ENCODE peak calls at places on chromosomes 5 and 9, in four cellular contexts. R is activated T-cell treated with anti-CD3 and anti-CD28 coated beads for 1 hour; C is activated naive CD4-positive, alpha-beta T cell treated with anti-CD3 and anti-CD28 coated beads, Interleukin-2, amount 10 ng/mL, durations not matched to agents 7 days and 5 days; I is SJSA1. A is an unnamed sample.

GRCh38 chr9:96176901-96177718 is 124.9 kb downstream of the HSD17B3 start:
- DNase-seq in I (no peak), R (no peak), C (no peak), A (no peak)

GRCh38 chr5:31362931-31363568 is 168.8 kb downstream of the DROSHA start:
- DNase-seq in R (no peak), I (no peak), C (no peak), A (no peak)

GRCh38 chr5:137997726-137998213 is 35.1 kb downstream of the FAM13B start:
- DNase-seq in I (no peak), C (no peak), R (no peak), A (no peak)

GRCh38 chr9:14341437-14342133 is 27.6 kb upstream of the NFIB start:
- DNase-seq in C (no peak), I (no peak), R (no peak), A (no peak)

GRCh38 chr9:129624168-129624759 is 1.7 kb upstream of the NTMT1 start:
- DNase-seq in I (peak; percentile 42), R (peak; percentile 69), C (peak; percentile 84), A (peak; percentile 16)

GRCh38 chr5:143008809-143009521 is 238.8 kb downstream of the ARHGAP26 start:
- DNase-seq in I (peak; percentile 55), R (peak; percentile 29), C (peak; percentile 81), A (peak; percentile 67)

GRCh38 chr9:16136961-16137360 is 584.1 kb downstream of the CCDC171 start:
- DNase-seq in C (no peak), I (no peak), R (no peak), A (no peak)

GRCh38 chr5:66306844-66307315 is 162.8 kb downstream of the SREK1 start:
- DNase-seq in C (no peak), I (no peak), R (no peak), A (no peak)

GRCh38 chr9:21761309-21761901 is 41.0 kb upstream of the MTAP start:
- DNase-seq in R (no peak), C (peak; percentile 54), I (no peak), A (peak; percentile 12)

GRCh38 chr5:8857051-8857450 is 688.8 kb downstream of the SEMA5A start:
- DNase-seq in I (no peak), R (no peak), C (no peak), A (no peak)

GRCh38 chr5:102758576-102758975 is 3.5 kb downstream of the PAM start:
- DNase-seq in I (no peak), R (no peak), C (no peak), A (no peak)

GRCh38 chr9:113620377-113621161 is 157.0 kb downstream of the RGS3 start:
- DNase-seq in C (no peak), R (no peak), I (peak; percentile 93), A (no peak)

GRCh38 chr5:113806823-113807222 is 293.3 kb downstream of the YTHDC2 start:
- DNase-seq in I (no peak), C (no peak), R (no peak), A (no peak)

GRCh38 chr5:64632251-64632650 is 58.1 kb upstream of the SHISAL2B start:
- DNase-seq in R (no peak), C (no peak), I (no peak), A (no peak)

GRCh38 chr9:88258587-88258986 is 120.3 kb upstream of the SPATA31C2 start:
- DNase-seq in C (no peak), R (no peak), I (no peak), A (no peak)

A was measured in NK-92 treated with Interleukin-12 subunit alpha and Interleukin-12 subunit beta, amount 100 ng/mL, for 24 hours.